ENCODE peak calls at places on chromosomes 16 and 17, in ten cellular contexts. A is HL-60; X is adipocyte; Y is activated CD4-positive, alpha-beta T cell treated with anti-CD3 and anti-CD28 coated beads, Interleukin-2, amount 50 U/mL, for 48 hours; Z is RCC 7860; C is T-helper 2 cell; H is ovary; P is H7; W is DMS 273 treated with DMSO at 0.1 percent for 48 hours; J is activated CD8-positive, alpha-beta T cell treated with anti-CD3 and anti-CD28 coated beads, Interleukin-2, amount 10 ng/mL, durations not matched to agents 7 days and 5 days. K is an unnamed sample.

GRCh38 chr16:53933407-53933806 is 229.5 kb downstream of the FTO start:
- DNase-seq in J (no peak), Z (no peak), C (peak), A (no peak), H (no peak), Y (no peak), P (no peak), X (no peak), W (no peak), K (no peak)

GRCh38 chr16:11793840-11794239 is 3.2 kb downstream of the ZC3H7A start:
- DNase-seq in A (no peak), C (no peak), Y (no peak), H (no peak), Z (no peak), J (no peak), X (no peak), W (no peak), P (no peak), K (no peak)

GRCh38 chr17:38602862-38603785 is 2.6 kb downstream of the SRCIN1 start:
- DNase-seq in X (no peak), A (no peak), W (no peak), C (no peak), H (no peak), J (no peak), Z (no peak), P (peak), Y (no peak), K (no peak)

GRCh38 chr17:72305964-72306551 is 185.2 kb downstream of the SOX9 start:
- DNase-seq in A (no peak), Y (no peak), C (no peak), H (no peak), Z (no peak), X (peak), W (no peak), J (no peak), P (peak), K (no peak)

GRCh38 chr17:65918450-65918849 is 273.5 kb downstream of the CEP112 start:
- DNase-seq in Y (no peak), Z (no peak), P (no peak), W (no peak), C (no peak), H (no peak), A (no peak), X (no peak), J (no peak), K (peak)

GRCh38 chr17:49717371-49717841 is 9.6 kb upstream of the SLC35B1 start:
- DNase-seq in X (no peak), Y (peak), A (no peak), Z (no peak), J (no peak), H (no peak), C (peak), W (no peak), P (no peak), K (no peak)

GRCh38 chr16:57096192-57096591 is 3.8 kb downstream of the CPNE2 start:
- DNase-seq in A (no peak), C (no peak), J (no peak), H (no peak), Z (no peak), Y (no peak), W (no peak), P (no peak), X (no peak), K (no peak)

GRCh38 chr17:27845264-27846041 is 45.1 kb upstream of the NOS2 start:
- DNase-seq in H (no peak), Z (no peak), P (no peak), C (no peak), A (no peak), W (no peak), J (no peak), X (no peak), Y (no peak), K (no peak)

GRCh38 chr16:49567940-49568339 is 194.3 kb downstream of the C16orf78 start:
- DNase-seq in A (no peak), J (no peak), H (no peak), C (no peak), W (no peak), X (no peak), Y (no peak), P (no peak), Z (no peak), K (no peak)

GRCh38 chr17:58329035-58329807 is 626 bp upstream of the TSPOAP1 start:
- DNase-seq in X (no peak), Z (no peak), H (no peak), Y (peak), A (peak), W (no peak), C (peak), P (peak), J (peak), K (no peak)

GRCh38 chr16:89048871-89049422 is 44.7 kb upstream of the ACSF3 start:
- DNase-seq in H (no peak), J (no peak), W (no peak), X (no peak), C (no peak), A (no peak), Z (no peak), Y (no peak), P (no peak), K (no peak)

GRCh38 chr17:32484041-32484461 is 2.7 kb upstream of the CDK5R1 start:
- DNase-seq in C (no peak), J (no peak), A (no peak), Z (no peak), X (no peak), H (peak), W (no peak), Y (no peak), P (no peak), K (no peak)

GRCh38 chr16:84044108-84044488 is 1.5 kb upstream of the SLC38A8 start:
- DNase-seq in X (peak), J (no peak), C (no peak), Y (no peak), W (no peak), P (peak), H (no peak), A (no peak), Z (peak), K (peak)

GRCh38 chr17:59342681-59343127 is 11.2 kb downstream of the YPEL2 start:
- DNase-seq in Y (no peak), Z (no peak), H (no peak), A (no peak), C (peak), W (no peak), X (no peak), J (no peak), P (no peak), K (no peak)

GRCh38 chr16:9372934-9373890 is 281.8 kb downstream of the HAPSTR1 start:
- DNase-seq in P (peak), Y (no peak), W (no peak), X (no peak), C (no peak), A (no peak), H (no peak), Z (no peak), J (no peak), K (no peak)

GRCh38 chr17:15287533-15288267 is 22.6 kb upstream of the PMP22 start:
- DNase-seq in A (no peak), H (no peak), P (no peak), W (no peak), Z (no peak), C (no peak), Y (no peak), J (no peak), X (no peak), K (no peak)

GRCh38 chr16:22070361-22071351 is 21.7 kb upstream of the VWA3A start:
- DNase-seq in A (no peak), W (peak), X (no peak), Y (no peak), H (peak), P (no peak), J (no peak), C (no peak), Z (no peak), K (peak)

GRCh38 chr16:50305441-50306061 is 39.2 kb downstream of the ADCY7 start:
- DNase-seq in C (no peak), P (peak), A (no peak), H (peak), W (no peak), J (no peak), Z (no peak), Y (no peak), X (no peak), K (no peak)

GRCh38 chr17:50051082-50051576 is 4.8 kb upstream of the ITGA3 start:
- DNase-seq in C (no peak), A (no peak), P (no peak), J (peak), Z (peak), X (peak), H (peak), Y (peak), W (no peak), K (peak)

GRCh38 chr16:2713523-2713922 is 6.5 kb downstream of the PRSS27 start:
- DNase-seq in X (no peak), C (no peak), W (no peak), J (no peak), Z (no peak), A (no peak), P (no peak), Y (no peak), H (no peak), K (no peak)

K was measured in renal cortical epithelial cell.